ENCODE peak calls at places on chromosome 18, in four cellular contexts. Y is A673, K is sigmoid colon, O is H9. D is an unnamed sample. For H3K27me3, the result is how much of the 10 kb centered on the place peaks cover.

GRCh38 chr18:67300498-67300897 is 216.0 kb downstream of the DSEL start:
- DNase-seq in K (no peak), O (no peak), Y (no peak), D (no peak)

GRCh38 chr18:20971886-20972267 is 139.7 kb downstream of the ROCK1 start:
- DNase-seq in Y (peak), O (no peak), K (no peak), D (peak)

GRCh38 chr18:78733762-78734613 is 245.6 kb upstream of the SALL3 start:
- DNase-seq in O (no peak), K (no peak), Y (no peak), D (no peak)

GRCh38 chr18:59921384-59921891 is 21.6 kb downstream of the PMAIP1 start:
- DNase-seq in O (no peak), K (no peak), Y (no peak), D (no peak)

GRCh38 chr18:39521164-39521563 is 1955.6 kb upstream of the CELF4 start:
- DNase-seq in K (no peak), O (no peak), Y (no peak), D (no peak)

GRCh38 chr18:14930576-14930975 is 182.6 kb downstream of the ANKRD30B start:
- DNase-seq in O (no peak), Y (no peak), K (no peak), D (no peak)

GRCh38 chr18:37383789-37384151 is 181.8 kb downstream of the CELF4 start:
- DNase-seq in O (no peak), K (no peak), Y (no peak), D (no peak)

GRCh38 chr18:54742120-54742519 is 86.2 kb upstream of the RAB27B start:
- DNase-seq in K (no peak), O (no peak), Y (no peak), D (no peak)

GRCh38 chr18:50973367-50974126 is 5.7 kb downstream of the ELAC1 start:
- DNase-seq in K (no peak), Y (no peak), O (no peak), D (peak)

GRCh38 chr18:26190506-26190905 is 35.7 kb upstream of the TAF4B start:
- DNase-seq in Y (no peak), K (no peak), O (no peak), D (no peak)

GRCh38 chr18:51385270-51385669 is 187.8 kb upstream of the MEX3C start:
- DNase-seq in K (no peak), O (no peak), Y (no peak), D (no peak)

GRCh38 chr18:4453712-4454547 is 1.2 kb downstream of the DLGAP1 start:
- DNase-seq in K (no peak), Y (peak), O (peak), D (no peak)

GRCh38 chr18:58443671-58444070 is 185.2 kb downstream of the ALPK2 start:
- DNase-seq in Y (no peak), O (no peak), K (peak), D (no peak)
- H3K27me3 ChIP-seq in Y (under half), O (under half), K (under half), D (under half)

GRCh38 chr18:22165049-22165602 is 4.3 kb upstream of the GATA6 start:
- DNase-seq in K (no peak), Y (no peak), O (peak), D (no peak)
- H3K27me3 ChIP-seq in K (half or more), Y (half or more), O (half or more), D (half or more)

GRCh38 chr18:6961331-6961730 is 156.3 kb downstream of the LAMA1 start:
- DNase-seq in K (no peak), Y (no peak), O (no peak), D (no peak)

GRCh38 chr18:6959110-6959509 is 158.5 kb downstream of the LAMA1 start:
- DNase-seq in O (no peak), Y (no peak), K (no peak), D (no peak)

GRCh38 chr18:6960656-6961055 is 156.9 kb downstream of the LAMA1 start:
- DNase-seq in K (no peak), O (no peak), Y (no peak), D (peak)

GRCh38 chr18:6962571-6963451 is 154.8 kb downstream of the LAMA1 start:
- DNase-seq in Y (no peak), O (no peak), K (no peak), D (no peak)

DNA sequence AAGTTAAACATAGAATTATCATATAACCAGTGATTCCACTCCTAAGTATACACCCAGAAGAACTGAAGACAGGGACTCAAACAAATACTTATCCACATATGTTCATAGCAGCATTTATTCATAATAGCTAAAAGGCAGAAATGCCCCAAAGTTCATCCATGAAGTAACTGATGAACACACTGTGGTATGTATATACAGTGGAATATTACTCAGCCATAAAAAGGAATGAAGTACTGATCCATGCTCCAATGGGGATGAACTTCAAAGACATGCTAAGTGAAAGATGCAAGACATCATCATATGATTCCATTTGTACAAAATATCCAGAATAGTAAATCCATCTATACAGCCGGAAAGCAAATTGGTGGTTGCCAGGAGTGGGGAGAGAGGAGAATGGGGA is 157.5 kb downstream of the LAMA1 start:
- DNase-seq in O (no peak), K (no peak), Y (no peak), D (no peak)
- H3K27me3 ChIP-seq in O (under half), K (under half), Y (under half), D (under half)

DNA sequence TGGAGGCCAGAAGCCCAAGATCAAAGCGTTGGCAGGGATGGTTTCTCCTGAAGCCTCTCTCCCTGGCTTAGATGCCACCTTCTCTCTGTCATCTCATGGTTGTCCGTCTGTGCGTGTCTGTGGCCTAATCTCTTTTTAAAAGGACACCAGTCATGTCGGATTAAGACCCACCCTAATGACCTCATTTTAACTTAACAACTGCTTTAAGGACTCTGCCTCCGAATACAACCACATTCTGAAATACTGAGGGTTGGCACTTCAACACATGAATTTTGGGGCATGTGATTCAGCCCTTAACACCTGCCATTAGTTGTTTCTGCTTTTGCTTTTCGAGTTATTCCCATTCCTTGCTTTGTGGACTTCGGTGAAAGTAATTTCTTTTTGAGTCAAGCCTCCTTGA is 97.8 kb upstream of the SMIM21 start:
- DNase-seq in O (no peak), K (no peak), Y (no peak), D (no peak)
- H3K27me3 ChIP-seq in O (under half), K (under half), Y (under half), D (under half)

D was measured in brain microvascular endothelial cell.